ENCODE peak calls at places on chromosomes 1 and 21, in seven cellular contexts. H is neural progenitor cell, F is hepatocyte, K is GM23338, O is MM.1S, R is PC-3, V is HCT116. Z is an unnamed sample.

GRCh38 chr1:202710070-202711025 is at the start of gene SYT2:
- DNase-seq in H (peak; percentile 82), R (no peak), O (no peak), V (no peak), K (peak; percentile 78), F (peak; percentile 68), Z (peak; percentile 41)

GRCh38 chr1:153288634-153289275 is 24.0 kb downstream of the PGLYRP3 start:
- DNase-seq in K (peak; percentile 75), V (peak; percentile 27), O (no peak), R (peak; percentile 40), H (no peak), F (no peak), Z (peak; percentile 15)

GRCh38 chr1:224333939-224334701 is 4.1 kb upstream of the NVL start:
- DNase-seq in V (no peak), R (peak; percentile 52), O (no peak), K (no peak), F (no peak), H (no peak), Z (peak; percentile 45)

GRCh38 chr21:22791376-22791775 is 1793.2 kb downstream of the NCAM2 start:
- DNase-seq in H (no peak), R (no peak), K (no peak), F (no peak), V (no peak), O (no peak), Z (no peak)

GRCh38 chr1:959730-960039 is 629 bp upstream of the NOC2L start:
- DNase-seq in F (no peak), O (no peak), V (no peak), H (no peak), K (no peak), R (no peak), Z (no peak)

GRCh38 chr1:225823811-225824261 is 13.9 kb downstream of the EPHX1 start:
- DNase-seq in K (no peak), V (no peak), R (no peak), H (no peak), O (no peak), F (no peak), Z (no peak)

GRCh38 chr1:37477946-37478345 is 3.6 kb downstream of the ZC3H12A start:
- DNase-seq in O (no peak), R (peak; percentile 26), V (no peak), H (no peak), F (peak; percentile 22), K (no peak), Z (no peak)

GRCh38 chr21:38965241-38965640 is 159.5 kb downstream of the ETS2 start:
- DNase-seq in H (no peak), R (no peak), K (no peak), F (no peak), O (no peak), V (no peak), Z (peak; percentile 31)

GRCh38 chr1:66489972-66490601 is 43.9 kb upstream of the SGIP1 start:
- DNase-seq in K (no peak), V (no peak), F (no peak), R (no peak), H (no peak), O (no peak), Z (peak; percentile 71)

GRCh38 chr1:6489799-6490180 is 1.7 kb downstream of the PLEKHG5 start:
- DNase-seq in F (peak; percentile 88), V (peak; percentile 48), H (peak; percentile 88), O (peak; percentile 75), K (peak; percentile 85), R (peak; percentile 91), Z (peak; percentile 79)

GRCh38 chr1:89356658-89357400 is 7.0 kb upstream of the GBP6 start:
- DNase-seq in O (no peak), K (no peak), H (no peak), V (no peak), F (peak; percentile 31), R (peak; percentile 48), Z (peak; percentile 84)

DNA sequence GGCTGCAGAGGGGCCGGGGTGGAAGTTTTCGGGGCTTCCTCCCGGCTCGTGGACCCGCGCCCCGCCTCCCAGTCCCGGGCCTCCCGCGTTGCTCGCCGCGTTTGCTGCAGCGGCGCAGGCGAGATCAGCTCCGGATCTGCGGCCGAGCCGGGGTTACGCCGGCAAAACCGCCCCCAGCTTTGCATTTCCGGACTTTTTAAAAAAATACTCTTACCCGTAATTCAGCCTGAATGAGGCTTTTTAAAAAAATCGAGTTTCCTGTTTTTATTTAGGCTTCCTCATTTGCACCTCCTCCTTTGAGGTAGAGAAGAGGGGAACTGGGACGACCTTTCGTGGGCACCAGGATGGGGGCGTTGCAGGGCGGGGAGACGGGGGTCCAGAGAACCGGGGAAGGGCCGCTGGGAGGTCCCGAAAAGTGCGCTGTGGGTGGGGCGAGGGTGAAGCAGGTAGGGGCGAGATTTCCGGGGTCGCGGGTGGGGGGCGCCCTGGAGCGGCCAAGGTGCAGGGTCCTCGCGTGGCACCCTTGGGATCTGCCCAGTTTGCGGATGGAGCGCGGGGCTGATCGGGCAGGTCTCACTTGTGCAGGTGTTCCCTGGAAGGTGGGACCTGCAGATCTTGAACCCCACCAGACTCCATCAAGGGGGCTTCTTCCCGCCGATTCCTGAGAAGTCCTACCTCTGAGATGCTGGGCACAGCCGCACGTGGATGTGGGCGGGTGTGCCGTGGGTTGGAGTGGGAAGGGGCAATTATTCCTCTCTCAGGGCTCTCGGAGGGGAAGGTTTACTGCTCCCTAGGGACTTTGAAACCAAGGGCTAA is 1.1 kb downstream of the PIK3CD start:
- DNase-seq in F (no peak), H (no peak), K (peak; percentile 47), O (no peak), V (no peak), R (no peak), Z (peak; percentile 55)
- TF ChIP-seq EZH2 in F (peak; percentile 62), H (no peak), K (peak; percentile 43), O (no peak), V (no peak), R (no peak), Z (no peak)

GRCh38 chr1:151813271-151813977 is 8.2 kb upstream of the LINGO4 start:
- DNase-seq in F (no peak), H (no peak), O (no peak), R (no peak), K (no peak), V (no peak), Z (no peak)

GRCh38 chr1:151814426-151814825 is 9.2 kb upstream of the LINGO4 start:
- DNase-seq in V (no peak), F (no peak), K (no peak), R (no peak), O (no peak), H (no peak), Z (no peak)

GRCh38 chr1:151816548-151816947 is 11.3 kb upstream of the LINGO4 start:
- DNase-seq in V (no peak), H (no peak), K (no peak), R (no peak), F (no peak), O (no peak), Z (no peak)

GRCh38 chr1:151815716-151816327 is 10.6 kb upstream of the LINGO4 start:
- DNase-seq in V (no peak), K (no peak), O (peak; percentile 92), F (no peak), R (no peak), H (no peak), Z (no peak)

GRCh38 chr1:151814971-151815545 is 9.8 kb upstream of the LINGO4 start:
- DNase-seq in V (no peak), F (no peak), R (no peak), H (no peak), K (no peak), O (no peak), Z (no peak)
- H3K4me1 ChIP-seq in V (no peaks in the 10 kb centered on the region), F (no peaks in the 10 kb centered on the region), R (peaks cover 2% of the 10 kb centered on the region), H (no peaks in the 10 kb centered on the region), K (peaks cover 3% of the 10 kb centered on the region), O (peaks cover 41% of the 10 kb centered on the region), Z (peaks cover 8% of the 10 kb centered on the region)

GRCh38 chr1:200888349-200888838 is 6.3 kb upstream of the INAVA start:
- DNase-seq in O (peak; percentile 98), F (peak; percentile 8), V (no peak), R (peak; percentile 53), H (peak; percentile 16), K (peak; percentile 33), Z (no peak)
- TF ChIP-seq EZH2phosphoT487 in O (no peak), F (no peak), V (no peak), R (no peak), H (no peak), K (no peak), Z (no peak)

GRCh38 chr1:206508130-206508884 is 976 bp downstream of the RASSF5 start:
- DNase-seq in V (no peak), F (no peak), K (no peak), R (no peak), O (no peak), H (no peak), Z (peak; percentile 21)

GRCh38 chr1:206506405-206506802 is 927 bp upstream of the RASSF5 start:
- DNase-seq in O (no peak), R (no peak), K (no peak), F (no peak), V (no peak), H (no peak), Z (no peak)

GRCh38 chr1:206508956-206509355 is 1.6 kb downstream of the RASSF5 start:
- DNase-seq in H (no peak), F (peak; percentile 40), R (no peak), O (no peak), V (no peak), K (no peak), Z (peak; percentile 65)

GRCh38 chr1:206506803-206507394 is 432 bp upstream of the RASSF5 start:
- DNase-seq in V (no peak), O (no peak), K (peak; percentile 49), H (peak; percentile 45), F (no peak), R (no peak), Z (no peak)

DNA sequence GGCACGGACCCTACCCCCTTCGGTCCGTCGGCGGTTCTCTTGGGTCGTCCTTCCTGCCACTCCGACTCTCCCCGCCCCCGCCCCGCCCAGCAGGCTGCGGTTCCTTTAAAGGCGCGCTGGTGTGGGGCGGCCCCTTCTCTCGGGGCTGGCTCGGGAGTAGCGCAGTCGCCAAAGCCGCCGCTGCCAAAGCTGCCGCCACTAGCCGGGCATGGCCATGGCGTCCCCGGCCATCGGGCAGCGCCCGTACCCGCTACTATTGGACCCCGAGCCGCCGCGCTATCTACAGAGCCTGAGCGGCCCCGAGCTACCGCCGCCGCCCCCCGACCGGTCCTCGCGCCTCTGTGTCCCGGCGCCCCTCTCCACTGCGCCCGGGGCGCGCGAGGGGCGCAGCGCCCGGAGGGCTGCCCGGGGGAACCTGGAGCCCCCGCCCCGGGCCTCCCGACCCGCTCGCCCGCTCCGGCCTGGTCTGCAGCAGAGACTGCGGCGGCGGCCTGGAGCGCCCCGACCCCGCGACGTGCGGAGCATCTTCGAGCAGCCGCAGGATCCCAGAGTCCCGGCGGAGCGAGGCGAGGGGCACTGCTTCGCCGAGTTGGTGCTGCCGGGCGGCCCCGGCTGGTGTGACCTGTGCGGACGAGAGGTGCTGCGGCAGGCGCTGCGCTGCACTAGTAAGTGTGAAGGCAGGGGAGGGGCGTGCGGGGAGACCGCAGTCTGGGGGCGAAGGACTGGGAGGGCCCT is at the start of gene RASSF5:
- DNase-seq in R (peak; percentile 90), V (no peak), O (peak; percentile 83), H (peak; percentile 81), K (peak; percentile 90), F (peak; percentile 51), Z (peak; percentile 77)
- TF ChIP-seq EZH2 in R (no peak), V (no peak), O (no peak), H (peak; percentile 87), K (no peak), F (peak; percentile 18), Z (no peak)

Z was measured in GM23248.